ENCODE peak calls at places on chromosomes 3 and 15, in four cellular contexts. One of them, this sample, is unnamed.

GRCh38 chr15:48315041-48315440 is 16.2 kb upstream of the DUT start:
- DNase-seq in OCI-LY7: no peak
- DNase-seq in foreskin fibroblast: no peak
- DNase-seq in CD8-positive, alpha-beta T cell: no peak
- DNase-seq in this sample: no peak

GRCh38 chr15:80820092-80820491 is 40.9 kb downstream of the CEMIP start:
- DNase-seq in OCI-LY7: no peak
- DNase-seq in foreskin fibroblast: no peak
- DNase-seq in CD8-positive, alpha-beta T cell: no peak
- DNase-seq in this sample: no peak

GRCh38 chr3:43389388-43390254 is 103.3 kb downstream of the SNRK start:
- DNase-seq in OCI-LY7: peak
- DNase-seq in foreskin fibroblast: peak
- DNase-seq in CD8-positive, alpha-beta T cell: peak
- DNase-seq in this sample: peak

GRCh38 chr3:160169139-160169830 is 55.9 kb upstream of the C3orf80 start:
- DNase-seq in OCI-LY7: no peak
- DNase-seq in foreskin fibroblast: peak
- DNase-seq in CD8-positive, alpha-beta T cell: no peak
- DNase-seq in this sample: no peak

GRCh38 chr3:72756900-72757299 is 91.3 kb downstream of the SHQ1 start:
- DNase-seq in OCI-LY7: peak
- DNase-seq in foreskin fibroblast: no peak
- DNase-seq in CD8-positive, alpha-beta T cell: peak
- DNase-seq in this sample: peak

GRCh38 chr15:36067483-36068274 is 511.7 kb upstream of the CDIN1 start:
- DNase-seq in OCI-LY7: no peak
- DNase-seq in foreskin fibroblast: no peak
- DNase-seq in CD8-positive, alpha-beta T cell: no peak
- DNase-seq in this sample: no peak

GRCh38 chr15:55587321-55588069 is 650 bp downstream of the PYGO1 start:
- DNase-seq in OCI-LY7: no peak
- DNase-seq in foreskin fibroblast: peak
- DNase-seq in CD8-positive, alpha-beta T cell: no peak
- DNase-seq in this sample: no peak

GRCh38 chr15:63446260-63446659 is 58.1 kb upstream of the USP3 start:
- DNase-seq in OCI-LY7: no peak
- DNase-seq in foreskin fibroblast: no peak
- DNase-seq in CD8-positive, alpha-beta T cell: peak
- DNase-seq in this sample: no peak

GRCh38 chr3:119652306-119653033 is 7.9 kb downstream of the POPDC2 start:
- DNase-seq in OCI-LY7: no peak
- DNase-seq in foreskin fibroblast: no peak
- DNase-seq in CD8-positive, alpha-beta T cell: no peak
- DNase-seq in this sample: no peak

GRCh38 chr15:97998307-97999071 is 38.0 kb downstream of the ARRDC4 start:
- DNase-seq in OCI-LY7: no peak
- DNase-seq in foreskin fibroblast: no peak
- DNase-seq in CD8-positive, alpha-beta T cell: no peak
- DNase-seq in this sample: no peak

GRCh38 chr3:157081681-157082210 is 78.2 kb downstream of the CCNL1 start:
- DNase-seq in OCI-LY7: peak
- DNase-seq in foreskin fibroblast: peak
- DNase-seq in CD8-positive, alpha-beta T cell: peak
- DNase-seq in this sample: peak

GRCh38 chr3:115402651-115403050 is 220.7 kb upstream of the GAP43 start:
- DNase-seq in OCI-LY7: no peak
- DNase-seq in foreskin fibroblast: peak
- DNase-seq in CD8-positive, alpha-beta T cell: no peak
- DNase-seq in this sample: no peak

GRCh38 chr15:48553559-48553958 is 92.0 kb downstream of the FBN1 start:
- DNase-seq in OCI-LY7: no peak
- DNase-seq in foreskin fibroblast: peak
- DNase-seq in CD8-positive, alpha-beta T cell: no peak
- DNase-seq in this sample: no peak

GRCh38 chr15:84734794-84735479 is 13.5 kb upstream of the ZNF592 start:
- DNase-seq in OCI-LY7: peak
- DNase-seq in foreskin fibroblast: peak
- DNase-seq in CD8-positive, alpha-beta T cell: peak
- DNase-seq in this sample: peak

GRCh38 chr15:70512772-70513362 is 250.5 kb downstream of the UACA start:
- DNase-seq in OCI-LY7: peak
- DNase-seq in foreskin fibroblast: no peak
- DNase-seq in CD8-positive, alpha-beta T cell: peak
- DNase-seq in this sample: peak

GRCh38 chr3:152436707-152437615 is 168.2 kb downstream of the MBNL1 start:
- DNase-seq in OCI-LY7: no peak
- DNase-seq in foreskin fibroblast: no peak
- DNase-seq in CD8-positive, alpha-beta T cell: no peak
- DNase-seq in this sample: no peak

GRCh38 chr3:194327414-194328079 is 23.6 kb downstream of the CPN2 start:
- DNase-seq in OCI-LY7: no peak
- DNase-seq in foreskin fibroblast: peak
- DNase-seq in CD8-positive, alpha-beta T cell: no peak
- DNase-seq in this sample: no peak

GRCh38 chr3:45154641-45155147 is 8.5 kb upstream of the CDCP1 start:
- DNase-seq in OCI-LY7: no peak
- DNase-seq in foreskin fibroblast: peak
- DNase-seq in CD8-positive, alpha-beta T cell: no peak
- DNase-seq in this sample: no peak

GRCh38 chr3:58608648-58609047 is 31.5 kb upstream of the FAM107A start:
- DNase-seq in OCI-LY7: no peak
- DNase-seq in foreskin fibroblast: no peak
- DNase-seq in CD8-positive, alpha-beta T cell: no peak
- DNase-seq in this sample: no peak

GRCh38 chr15:72463702-72464101 is 10.4 kb upstream of the ARIH1 start:
- DNase-seq in OCI-LY7: no peak
- DNase-seq in foreskin fibroblast: no peak
- DNase-seq in CD8-positive, alpha-beta T cell: no peak
- DNase-seq in this sample: no peak

GRCh38 chr3:19541284-19541683 is 392.7 kb downstream of the EFHB start:
- DNase-seq in OCI-LY7: no peak
- DNase-seq in foreskin fibroblast: no peak
- DNase-seq in CD8-positive, alpha-beta T cell: no peak
- DNase-seq in this sample: no peak

GRCh38 chr3:74593152-74593551 is 21.3 kb downstream of the CNTN3 start:
- DNase-seq in OCI-LY7: no peak
- DNase-seq in foreskin fibroblast: no peak
- DNase-seq in CD8-positive, alpha-beta T cell: no peak
- DNase-seq in this sample: no peak

GRCh38 chr15:76309561-76310330 is 1.5 kb downstream of the ETFA start:
- DNase-seq in OCI-LY7: no peak
- DNase-seq in foreskin fibroblast: no peak
- DNase-seq in CD8-positive, alpha-beta T cell: no peak
- DNase-seq in this sample: no peak

GRCh38 chr3:107690522-107691138 is 167.9 kb downstream of the BBX start:
- DNase-seq in OCI-LY7: peak
- DNase-seq in foreskin fibroblast: peak
- DNase-seq in CD8-positive, alpha-beta T cell: no peak
- DNase-seq in this sample: peak

GRCh38 chr3:186643493-186643892 is 3.3 kb downstream of the FETUB start:
- DNase-seq in OCI-LY7: peak
- DNase-seq in foreskin fibroblast: no peak
- DNase-seq in CD8-positive, alpha-beta T cell: no peak
- DNase-seq in this sample: no peak

GRCh38 chr15:81097893-81098280 is 36.2 kb upstream of the CFAP161 start:
- DNase-seq in OCI-LY7: no peak
- DNase-seq in foreskin fibroblast: peak
- DNase-seq in CD8-positive, alpha-beta T cell: no peak
- DNase-seq in this sample: no peak

GRCh38 chr3:194203482-194204035 is 67.6 kb downstream of the HES1 start:
- DNase-seq in OCI-LY7: no peak
- DNase-seq in foreskin fibroblast: no peak
- DNase-seq in CD8-positive, alpha-beta T cell: no peak
- DNase-seq in this sample: no peak

GRCh38 chr3:142981108-142981507 is 17.6 kb upstream of the PAQR9 start:
- DNase-seq in OCI-LY7: no peak
- DNase-seq in foreskin fibroblast: no peak
- DNase-seq in CD8-positive, alpha-beta T cell: no peak
- DNase-seq in this sample: no peak

GRCh38 chr3:183924543-183924942 is 39.9 kb upstream of the PARL start:
- DNase-seq in OCI-LY7: no peak
- DNase-seq in foreskin fibroblast: no peak
- DNase-seq in CD8-positive, alpha-beta T cell: no peak
- DNase-seq in this sample: no peak

GRCh38 chr3:45402138-45402537 is 13.8 kb downstream of the LARS2 start:
- DNase-seq in OCI-LY7: no peak
- DNase-seq in foreskin fibroblast: no peak
- DNase-seq in CD8-positive, alpha-beta T cell: no peak
- DNase-seq in this sample: no peak

GRCh38 chr3:6125520-6125919 is 735.4 kb upstream of the GRM7 start:
- DNase-seq in OCI-LY7: no peak
- DNase-seq in foreskin fibroblast: no peak
- DNase-seq in CD8-positive, alpha-beta T cell: no peak
- DNase-seq in this sample: no peak

GRCh38 chr3:78764634-78765033 is 1003.2 kb downstream of the ROBO1 start:
- DNase-seq in OCI-LY7: no peak
- DNase-seq in foreskin fibroblast: no peak
- DNase-seq in CD8-positive, alpha-beta T cell: no peak
- DNase-seq in this sample: no peak
- H3K4me3 ChIP-seq in OCI-LY7: no peak
- H3K4me3 ChIP-seq in foreskin fibroblast: no peak
- H3K4me3 ChIP-seq in CD8-positive, alpha-beta T cell: no peak
- H3K4me3 ChIP-seq in this sample: no peak

GRCh38 chr3:99242271-99242670 is 340.8 kb upstream of the DCBLD2 start:
- DNase-seq in OCI-LY7: no peak
- DNase-seq in foreskin fibroblast: peak
- DNase-seq in CD8-positive, alpha-beta T cell: no peak
- DNase-seq in this sample: no peak
- H3K4me3 ChIP-seq in OCI-LY7: no peak
- H3K4me3 ChIP-seq in foreskin fibroblast: no peak
- H3K4me3 ChIP-seq in CD8-positive, alpha-beta T cell: no peak
- H3K4me3 ChIP-seq in this sample: no peak

GRCh38 chr15:58062983-58063382 is 2.5 kb downstream of the ALDH1A2 start:
- DNase-seq in OCI-LY7: no peak
- DNase-seq in foreskin fibroblast: no peak
- DNase-seq in CD8-positive, alpha-beta T cell: no peak
- DNase-seq in this sample: no peak
- H3K4me3 ChIP-seq in OCI-LY7: no peak
- H3K4me3 ChIP-seq in foreskin fibroblast: no peak
- H3K4me3 ChIP-seq in CD8-positive, alpha-beta T cell: no peak
- H3K4me3 ChIP-seq in this sample: no peak

GRCh38 chr15:39573287-39573686 is 7.6 kb upstream of the THBS1 start:
- DNase-seq in OCI-LY7: no peak
- DNase-seq in foreskin fibroblast: no peak
- DNase-seq in CD8-positive, alpha-beta T cell: no peak
- DNase-seq in this sample: no peak
- H3K4me3 ChIP-seq in OCI-LY7: no peak
- H3K4me3 ChIP-seq in foreskin fibroblast: no peak
- H3K4me3 ChIP-seq in CD8-positive, alpha-beta T cell: no peak
- H3K4me3 ChIP-seq in this sample: no peak

GRCh38 chr3:128488995-128489859 is 3.8 kb downstream of the GATA2 start:
- DNase-seq in OCI-LY7: no peak
- DNase-seq in foreskin fibroblast: peak
- DNase-seq in CD8-positive, alpha-beta T cell: no peak
- DNase-seq in this sample: no peak
- H3K4me3 ChIP-seq in OCI-LY7: no peak
- H3K4me3 ChIP-seq in foreskin fibroblast: peak
- H3K4me3 ChIP-seq in CD8-positive, alpha-beta T cell: peak
- H3K4me3 ChIP-seq in this sample: peak

GRCh38 chr3:185549111-185549510 is 3.3 kb downstream of the LIPH start:
- DNase-seq in OCI-LY7: no peak
- DNase-seq in foreskin fibroblast: peak
- DNase-seq in CD8-positive, alpha-beta T cell: no peak
- DNase-seq in this sample: no peak

GRCh38 chr3:185555948-185556347 is 3.6 kb upstream of the LIPH start:
- DNase-seq in OCI-LY7: no peak
- DNase-seq in foreskin fibroblast: no peak
- DNase-seq in CD8-positive, alpha-beta T cell: no peak
- DNase-seq in this sample: no peak

GRCh38 chr3:185555101-185555501 is 2.7 kb upstream of the LIPH start:
- DNase-seq in OCI-LY7: no peak
- DNase-seq in foreskin fibroblast: peak
- DNase-seq in CD8-positive, alpha-beta T cell: no peak
- DNase-seq in this sample: no peak

GRCh38 chr3:185549651-185550111 is 2.7 kb downstream of the LIPH start:
- DNase-seq in OCI-LY7: no peak
- DNase-seq in foreskin fibroblast: peak
- DNase-seq in CD8-positive, alpha-beta T cell: no peak
- DNase-seq in this sample: no peak

GRCh38 chr3:185552358-185552877 is at the start of gene LIPH:
- DNase-seq in OCI-LY7: no peak
- DNase-seq in foreskin fibroblast: peak
- DNase-seq in CD8-positive, alpha-beta T cell: no peak
- DNase-seq in this sample: no peak
- H3K4me3 ChIP-seq in OCI-LY7: no peak
- H3K4me3 ChIP-seq in foreskin fibroblast: no peak
- H3K4me3 ChIP-seq in CD8-positive, alpha-beta T cell: no peak
- H3K4me3 ChIP-seq in this sample: no peak

GRCh38 chr3:175404667-175405066 is 545.5 kb downstream of the NAALADL2 start:
- DNase-seq in OCI-LY7: no peak
- DNase-seq in foreskin fibroblast: no peak
- DNase-seq in CD8-positive, alpha-beta T cell: no peak
- DNase-seq in this sample: no peak
- H3K4me3 ChIP-seq in OCI-LY7: no peak
- H3K4me3 ChIP-seq in foreskin fibroblast: no peak
- H3K4me3 ChIP-seq in CD8-positive, alpha-beta T cell: no peak
- H3K4me3 ChIP-seq in this sample: no peak